ENCODE peak calls at places on chromosomes 1 and 21, in seven cellular contexts. J is adipocyte, C is HCT116, B is tibial artery, P is AG04450, I is left lung, H is cardiac fibroblast. K is an unnamed sample.

GRCh38 chr1:179166663-179167417 is 62.6 kb downstream of the ABL2 start:
- DNase-seq in J (peak), C (no peak), B (no peak), P (no peak), I (no peak), H (peak), K (no peak)

GRCh38 chr1:43525995-43526394 is 4.7 kb upstream of the PTPRF start:
- DNase-seq in J (peak), C (peak), B (no peak), P (no peak), I (no peak), H (peak), K (no peak)

GRCh38 chr1:167587342-167587741 is 33.8 kb upstream of the CREG1 start:
- DNase-seq in J (no peak), C (no peak), B (no peak), P (no peak), I (no peak), H (no peak), K (no peak)

GRCh38 chr1:87927391-87928073 is 598.9 kb downstream of the LMO4 start:
- DNase-seq in J (no peak), C (no peak), B (no peak), P (no peak), I (no peak), H (no peak), K (no peak)

GRCh38 chr1:11704691-11705475 is 13.4 kb downstream of the DRAXIN start:
- DNase-seq in J (no peak), C (no peak), B (no peak), P (no peak), I (no peak), H (no peak), K (no peak)

GRCh38 chr1:62426794-62427193 is 10.1 kb upstream of the USP1 start:
- DNase-seq in J (no peak), C (no peak), B (no peak), P (no peak), I (no peak), H (no peak), K (no peak)

GRCh38 chr1:157157481-157158190 is 19.4 kb upstream of the ETV3 start:
- DNase-seq in J (peak), C (no peak), B (no peak), P (no peak), I (no peak), H (peak), K (no peak)

GRCh38 chr1:244060117-244060516 is 9.0 kb downstream of the ZBTB18 start:
- DNase-seq in J (no peak), C (no peak), B (no peak), P (no peak), I (no peak), H (no peak), K (no peak)

GRCh38 chr1:115430717-115431116 is 92.7 kb upstream of the NGF start:
- DNase-seq in J (peak), C (peak), B (no peak), P (peak), I (no peak), H (peak), K (no peak)

GRCh38 chr21:45513003-45513706 is 29.1 kb downstream of the SLC19A1 start:
- DNase-seq in J (no peak), C (no peak), B (peak), P (no peak), I (peak), H (no peak), K (no peak)

GRCh38 chr1:60394436-60394835 is 320.9 kb upstream of the C1orf87 start:
- DNase-seq in J (no peak), C (no peak), B (no peak), P (no peak), I (no peak), H (no peak), K (peak)

GRCh38 chr21:37367758-37368535 is 1.4 kb downstream of the DYRK1A start:
- DNase-seq in J (peak), C (no peak), B (peak), P (no peak), I (peak), H (peak), K (peak)

GRCh38 chr1:207009945-207010344 is 22.6 kb downstream of the C1orf116 start:
- DNase-seq in J (no peak), C (no peak), B (no peak), P (no peak), I (no peak), H (no peak), K (no peak)

GRCh38 chr1:26284597-26285351 is 4.9 kb downstream of the SH3BGRL3 start:
- DNase-seq in J (peak), C (peak), B (peak), P (peak), I (peak), H (peak), K (peak)

GRCh38 chr1:19327301-19327700 is 15.2 kb downstream of the SLC66A1 start:
- DNase-seq in J (no peak), C (no peak), B (no peak), P (no peak), I (no peak), H (no peak), K (no peak)

GRCh38 chr1:3419415-3420204 is 34.9 kb upstream of the ARHGEF16 start:
- DNase-seq in J (no peak), C (no peak), B (no peak), P (no peak), I (no peak), H (peak), K (no peak)

GRCh38 chr1:63032171-63032570 is 248.2 kb downstream of the ATG4C start:
- DNase-seq in J (no peak), C (no peak), B (no peak), P (no peak), I (no peak), H (no peak), K (no peak)

GRCh38 chr21:44510508-44511218 is 29.3 kb downstream of the KRTAP10-1 start:
- DNase-seq in J (peak), C (peak), B (peak), P (no peak), I (peak), H (peak), K (peak)

GRCh38 chr1:154423303-154423987 is 18.3 kb downstream of the IL6R start:
- DNase-seq in J (peak), C (no peak), B (no peak), P (no peak), I (no peak), H (peak), K (no peak)

GRCh38 chr1:157112186-157112867 is 12.7 kb upstream of the ETV3L start:
- DNase-seq in J (no peak), C (no peak), B (peak), P (no peak), I (no peak), H (no peak), K (no peak)

GRCh38 chr1:217482356-217483102 is 148.4 kb downstream of the GPATCH2 start:
- DNase-seq in J (peak), C (peak), B (no peak), P (peak), I (no peak), H (peak), K (peak)

GRCh38 chr1:9194024-9194423 is 40.5 kb upstream of the H6PD start:
- DNase-seq in J (no peak), C (no peak), B (no peak), P (no peak), I (no peak), H (no peak), K (no peak)

GRCh38 chr1:9197186-9198099 is 37.1 kb upstream of the H6PD start:
- DNase-seq in J (no peak), C (no peak), B (peak), P (no peak), I (no peak), H (no peak), K (no peak)

GRCh38 chr1:9195651-9196050 is 38.9 kb upstream of the H6PD start:
- DNase-seq in J (no peak), C (no peak), B (no peak), P (no peak), I (no peak), H (no peak), K (peak)

GRCh38 chr1:9198538-9199361 is 35.8 kb upstream of the H6PD start:
- DNase-seq in J (no peak), C (no peak), B (peak), P (no peak), I (no peak), H (peak), K (no peak)

GRCh38 chr1:9196129-9197040 is 38.2 kb upstream of the H6PD start:
- DNase-seq in J (peak), C (no peak), B (peak), P (peak), I (peak), H (peak), K (peak)
- H3K4me3 ChIP-seq in J (peak), C (no peak), B (no peak), P (peak), I (no peak), H (peak), K (peak)

GRCh38 chr21:16535100-16535418 is 805.3 kb downstream of the USP25 start:
- DNase-seq in J (no peak), C (no peak), B (peak), P (peak), I (peak), H (peak), K (no peak)
- H3K4me3 ChIP-seq in J (peak), C (no peak), B (peak), P (peak), I (peak), H (peak), K (no peak)

DNA sequence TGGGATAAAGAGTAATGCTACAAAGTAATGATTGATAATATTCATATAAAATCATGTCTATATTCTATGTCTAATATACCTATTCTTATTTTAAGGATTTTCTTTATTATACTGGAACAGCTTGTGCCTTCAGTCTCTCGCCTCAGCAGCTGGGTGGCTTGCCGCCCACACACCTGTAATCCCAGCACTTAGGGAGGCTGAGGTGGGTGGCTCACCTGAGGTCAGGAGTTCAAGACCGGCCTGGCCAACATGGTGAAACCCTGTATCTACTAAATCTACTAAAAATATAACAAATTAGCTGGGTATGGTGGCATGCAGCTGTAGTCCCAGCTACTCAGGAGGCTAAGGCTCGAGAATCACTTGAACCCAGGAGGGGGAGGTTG is 7.6 kb upstream of the TRNAU1AP start:
- DNase-seq in J (no peak), C (no peak), B (no peak), P (no peak), I (no peak), H (no peak), K (no peak)
- H3K4me3 ChIP-seq in J (no peak), C (no peak), B (no peak), P (no peak), I (no peak), H (no peak), K (no peak)

GRCh38 chr1:108661030-108661609 is at the start of gene HENMT1:
- DNase-seq in J (peak), C (no peak), B (peak), P (no peak), I (peak), H (peak), K (peak)
- H3K4me3 ChIP-seq in J (peak), C (no peak), B (peak), P (peak), I (peak), H (peak), K (peak)

GRCh38 chr1:67748147-67748546 is 63.1 kb downstream of the GADD45A start:
- DNase-seq in J (no peak), C (no peak), B (no peak), P (no peak), I (no peak), H (no peak), K (no peak)
- H3K4me3 ChIP-seq in J (peak), C (peak), B (peak), P (no peak), I (no peak), H (no peak), K (no peak)

GRCh38 chr1:160826546-160826945 is 30.6 kb downstream of the LY9 start:
- DNase-seq in J (no peak), C (no peak), B (no peak), P (no peak), I (no peak), H (peak), K (no peak)
- H3K4me3 ChIP-seq in J (no peak), C (no peak), B (no peak), P (no peak), I (no peak), H (no peak), K (no peak)

DNA sequence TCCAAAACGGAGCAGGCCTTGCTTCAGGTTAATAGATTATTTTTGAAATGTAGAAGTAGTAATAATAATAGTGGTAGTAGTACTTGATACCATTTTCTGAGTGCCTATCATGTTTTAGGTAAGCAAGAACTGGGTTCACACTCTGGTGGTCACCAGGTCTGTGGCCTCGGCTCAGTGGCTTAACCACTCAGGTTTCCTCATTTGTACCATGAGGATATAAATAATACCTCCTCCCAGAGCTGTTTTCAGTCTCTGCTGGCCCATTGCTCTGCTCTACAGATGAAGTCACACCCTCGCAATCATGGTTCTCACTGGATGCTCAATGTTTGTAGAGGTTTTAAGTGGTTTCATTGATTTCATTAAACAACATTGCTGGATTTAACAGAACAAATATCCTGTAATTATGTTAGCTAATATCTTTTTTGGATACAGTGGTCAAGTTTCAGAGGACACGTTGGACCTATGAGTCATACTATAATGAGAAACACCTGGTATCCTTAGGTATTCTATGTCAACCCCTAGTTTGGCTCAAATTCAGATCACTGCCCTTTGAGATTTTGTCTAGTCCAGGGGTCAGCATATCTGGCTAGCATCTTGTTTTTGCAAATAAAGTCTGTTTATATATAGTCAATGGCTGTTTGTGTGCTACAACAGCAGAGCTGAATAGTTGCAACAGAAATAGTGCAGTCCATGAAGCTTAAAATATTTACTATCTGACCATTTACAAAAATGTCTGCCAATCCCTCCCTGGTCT is 48.3 kb upstream of the EDEM3 start:
- DNase-seq in J (peak), C (no peak), B (no peak), P (peak), I (no peak), H (no peak), K (peak)
- H3K4me3 ChIP-seq in J (no peak), C (no peak), B (no peak), P (no peak), I (no peak), H (no peak), K (no peak)